ENCODE peak calls at places on chromosomes 2 and 18, in four cellular contexts. D, G, M and F are unnamed samples.

GRCh38 chr2:207337234-207338219 is 171.8 kb upstream of the KLF7 start:
- DNase-seq in D (peak), G (no peak), M (no peak), F (no peak)

GRCh38 chr18:48028081-48028480 is 97.6 kb upstream of the SMAD2 start:
- DNase-seq in D (no peak), G (no peak), M (no peak), F (peak)

GRCh38 chr18:10588975-10589374 is 63.1 kb downstream of the NAPG start:
- DNase-seq in D (no peak), G (no peak), M (peak), F (no peak)

GRCh38 chr2:36615214-36615613 is 17.2 kb upstream of the FEZ2 start:
- DNase-seq in D (peak), G (no peak), M (no peak), F (no peak)

GRCh38 chr18:8812631-8813030 is 107.3 kb downstream of the MTCL1 start:
- DNase-seq in D (no peak), G (no peak), M (no peak), F (no peak)

GRCh38 chr2:24435391-24436316 is 55.4 kb upstream of the NCOA1 start:
- DNase-seq in D (peak), G (no peak), M (no peak), F (peak)

GRCh38 chr18:56380682-56381081 is 257.7 kb downstream of the TXNL1 start:
- DNase-seq in D (no peak), G (no peak), M (no peak), F (no peak)

GRCh38 chr2:102313950-102314349 is 2.6 kb downstream of the IL1RL1 start:
- DNase-seq in D (no peak), G (no peak), M (no peak), F (no peak)

GRCh38 chr2:207341114-207341750 is 175.5 kb upstream of the KLF7 start:
- DNase-seq in D (no peak), G (no peak), M (no peak), F (no peak)

GRCh38 chr18:74249181-74249968 is 42.4 kb downstream of the CYB5A start:
- DNase-seq in D (peak), G (no peak), M (no peak), F (no peak)

GRCh38 chr2:66509326-66509811 is 74.4 kb downstream of the MEIS1 start:
- DNase-seq in D (peak), G (no peak), M (no peak), F (no peak)

GRCh38 chr18:63779386-63779785 is 4.2 kb downstream of the SERPINB7 start:
- DNase-seq in D (no peak), G (no peak), M (no peak), F (no peak)

GRCh38 chr2:16763493-16763899 is 97.9 kb upstream of the CYRIA start:
- DNase-seq in D (peak), G (no peak), M (no peak), F (no peak)